ENCODE peak calls at places on chromosomes 12 and 14, in ten cellular contexts. E is lower leg skin; A is K562; L is pancreas; B is mammary epithelial cell; K is Peyer's patch; Y is gastrocnemius medialis; H is CD8-positive, alpha-beta T cell; J is IMR-90; D is choroid plexus epithelial cell. R is an unnamed sample.

GRCh38 chr14:100178691-100179090 is 19.2 kb upstream of the DEGS2 start:
- DNase-seq in E (no peak), A (no peak), L (no peak), B (no peak), K (no peak), Y (no peak), H (no peak), J (no peak), D (no peak), R (no peak)

GRCh38 chr14:100849432-100849831 is 23.5 kb downstream of the MEG3 start:
- DNase-seq in E (no peak), A (no peak), L (no peak), B (no peak), K (no peak), Y (no peak), H (no peak), J (peak), D (peak), R (no peak)

GRCh38 chr12:131112690-131113290 is 159.1 kb downstream of the ADGRD1 start:
- DNase-seq in E (no peak), A (no peak), L (no peak), B (no peak), K (no peak), Y (peak), H (no peak), J (no peak), D (no peak), R (no peak)

GRCh38 chr12:4416276-4416675 is 29.3 kb downstream of the FGF6 start:
- DNase-seq in E (no peak), A (no peak), L (no peak), B (no peak), K (no peak), Y (no peak), H (no peak), J (no peak), D (no peak), R (no peak)

GRCh38 chr12:96136129-96136528 is 58.0 kb upstream of the ELK3 start:
- DNase-seq in E (no peak), A (no peak), L (no peak), B (peak), K (no peak), Y (no peak), H (no peak), J (peak), D (peak), R (no peak)

GRCh38 chr14:22847661-22848341 is 11.4 kb downstream of the MMP14 start:
- DNase-seq in E (no peak), A (no peak), L (no peak), B (peak), K (no peak), Y (no peak), H (no peak), J (peak), D (peak), R (no peak)

GRCh38 chr14:48331421-48331820 is 656.0 kb upstream of the MDGA2 start:
- DNase-seq in E (no peak), A (no peak), L (no peak), B (no peak), K (no peak), Y (no peak), H (no peak), J (peak), D (no peak), R (no peak)

GRCh38 chr14:63854330-63854729 is 1.5 kb downstream of the SYNE2 start:
- DNase-seq in E (no peak), A (no peak), L (no peak), B (no peak), K (no peak), Y (no peak), H (no peak), J (no peak), D (no peak), R (no peak)

GRCh38 chr12:92574046-92574783 is 128.6 kb upstream of the PLEKHG7 start:
- DNase-seq in E (no peak), A (no peak), L (no peak), B (peak), K (no peak), Y (no peak), H (no peak), J (peak), D (peak), R (no peak)

GRCh38 chr14:87386453-87386980 is 606.5 kb downstream of the GALC start:
- DNase-seq in E (no peak), A (no peak), L (no peak), B (no peak), K (no peak), Y (no peak), H (no peak), J (no peak), D (no peak), R (no peak)

DNA sequence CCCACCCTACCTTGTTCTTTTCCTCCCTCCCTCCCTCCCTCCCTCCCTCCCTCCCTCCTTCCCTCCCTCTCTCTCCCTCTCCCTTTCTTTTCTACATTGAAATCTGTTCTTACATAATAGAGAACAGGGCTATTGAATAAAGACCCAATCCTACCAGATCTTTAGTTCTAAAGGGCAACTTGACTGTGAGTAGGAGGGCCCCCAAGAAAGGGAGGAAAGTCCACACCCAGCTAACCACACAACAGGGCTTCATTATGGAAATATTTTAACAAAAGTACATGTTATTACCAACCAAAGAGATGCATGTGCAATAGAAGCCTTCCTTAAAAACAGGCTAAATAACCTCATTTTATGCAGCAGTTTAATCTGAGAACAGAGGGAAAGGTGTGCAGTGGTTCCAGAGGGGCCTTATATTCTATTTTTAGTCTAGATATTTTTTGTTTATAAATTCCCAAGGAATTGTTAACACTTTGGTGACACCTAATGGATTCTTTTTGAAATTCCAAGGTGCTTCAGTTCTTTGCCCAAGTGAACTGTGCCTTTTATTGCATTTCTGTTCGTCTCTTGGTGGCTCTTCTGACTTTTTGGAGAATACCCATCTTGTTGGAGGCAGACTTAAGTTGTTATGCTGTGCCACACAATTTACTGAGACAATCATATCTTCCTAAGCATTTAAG is 63.0 kb downstream of the GNS start:
- DNase-seq in E (no peak), A (peak), L (no peak), B (no peak), K (no peak), Y (no peak), H (no peak), J (peak), D (peak), R (no peak)
- TF ChIP-seq CTCF in E (no peak), A (peak), L (no peak), B (peak), K (peak), Y (peak), H (no peak), J (peak), D (peak), R (no peak)

DNA sequence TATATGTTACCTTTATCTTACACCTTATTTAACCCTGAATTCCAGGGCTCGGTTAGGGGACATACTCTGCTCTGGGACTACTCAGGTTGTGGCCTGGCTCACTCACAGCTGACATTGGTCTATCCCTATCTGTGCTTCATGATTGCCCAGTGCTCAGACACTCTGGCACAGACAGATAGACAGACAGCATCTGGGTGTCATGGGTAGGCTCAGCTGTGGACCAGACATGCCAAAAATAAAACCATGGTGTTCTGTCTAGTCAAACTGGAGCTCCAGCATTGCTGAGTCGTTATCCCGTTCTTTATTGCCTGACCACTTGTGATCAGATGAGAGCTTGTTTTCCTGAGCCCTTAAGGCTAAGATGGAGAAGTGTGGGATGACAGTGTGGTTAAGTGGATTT is 29.0 kb downstream of the FBXW8 start:
- DNase-seq in E (no peak), A (no peak), L (no peak), B (no peak), K (no peak), Y (no peak), H (no peak), J (no peak), D (no peak), R (no peak)
- TF ChIP-seq CTCF in E (no peak), A (no peak), L (no peak), B (no peak), K (no peak), Y (no peak), H (no peak), J (no peak), D (no peak), R (no peak)

DNA sequence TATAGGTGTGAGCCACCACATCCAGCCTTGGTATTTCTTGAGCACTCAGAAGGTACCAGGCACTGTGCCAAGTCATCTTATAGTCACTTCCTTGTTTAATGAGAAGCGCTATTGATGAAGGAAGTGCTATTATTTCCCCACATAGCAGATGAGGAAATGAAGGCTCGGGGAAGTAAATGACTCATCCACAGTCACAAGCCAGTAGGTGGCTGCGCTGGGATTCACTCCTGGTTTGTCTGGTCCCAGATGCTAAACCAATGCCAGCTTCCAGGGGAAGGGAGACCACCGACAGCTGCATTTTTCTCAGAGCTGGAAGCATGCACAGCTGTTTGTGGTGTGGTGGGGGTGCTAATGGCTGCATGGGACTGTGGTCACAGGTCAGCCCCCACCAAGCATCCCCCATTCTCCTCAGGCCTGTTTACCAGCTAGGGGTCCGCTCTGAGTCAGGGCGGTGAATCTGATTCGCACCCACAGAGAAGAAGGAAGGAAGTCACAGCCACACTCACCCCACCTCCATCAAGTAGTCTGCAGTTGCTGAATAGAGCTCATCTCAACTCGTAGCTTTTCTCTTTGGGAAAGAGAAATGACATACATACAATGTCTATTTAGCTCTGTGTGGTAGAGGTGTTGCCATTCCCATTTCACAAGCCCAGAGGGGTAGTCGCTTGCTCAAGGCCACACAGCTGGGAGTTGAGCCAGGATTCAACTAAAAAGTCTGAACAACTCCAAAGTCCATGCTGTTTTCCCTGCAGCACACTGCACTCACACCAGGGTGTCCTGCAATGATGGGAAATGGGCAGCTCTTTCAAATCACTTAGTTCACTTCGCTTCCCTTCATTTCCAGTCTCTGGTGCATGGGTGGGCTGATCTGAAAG is 6.3 kb upstream of the LTBP2 start:
- DNase-seq in E (peak), A (no peak), L (no peak), B (peak), K (peak), Y (no peak), H (peak), J (peak), D (peak), R (peak)
- TF ChIP-seq CTCF in E (no peak), A (no peak), L (no peak), B (no peak), K (no peak), Y (no peak), H (no peak), J (no peak), D (peak), R (no peak)

DNA sequence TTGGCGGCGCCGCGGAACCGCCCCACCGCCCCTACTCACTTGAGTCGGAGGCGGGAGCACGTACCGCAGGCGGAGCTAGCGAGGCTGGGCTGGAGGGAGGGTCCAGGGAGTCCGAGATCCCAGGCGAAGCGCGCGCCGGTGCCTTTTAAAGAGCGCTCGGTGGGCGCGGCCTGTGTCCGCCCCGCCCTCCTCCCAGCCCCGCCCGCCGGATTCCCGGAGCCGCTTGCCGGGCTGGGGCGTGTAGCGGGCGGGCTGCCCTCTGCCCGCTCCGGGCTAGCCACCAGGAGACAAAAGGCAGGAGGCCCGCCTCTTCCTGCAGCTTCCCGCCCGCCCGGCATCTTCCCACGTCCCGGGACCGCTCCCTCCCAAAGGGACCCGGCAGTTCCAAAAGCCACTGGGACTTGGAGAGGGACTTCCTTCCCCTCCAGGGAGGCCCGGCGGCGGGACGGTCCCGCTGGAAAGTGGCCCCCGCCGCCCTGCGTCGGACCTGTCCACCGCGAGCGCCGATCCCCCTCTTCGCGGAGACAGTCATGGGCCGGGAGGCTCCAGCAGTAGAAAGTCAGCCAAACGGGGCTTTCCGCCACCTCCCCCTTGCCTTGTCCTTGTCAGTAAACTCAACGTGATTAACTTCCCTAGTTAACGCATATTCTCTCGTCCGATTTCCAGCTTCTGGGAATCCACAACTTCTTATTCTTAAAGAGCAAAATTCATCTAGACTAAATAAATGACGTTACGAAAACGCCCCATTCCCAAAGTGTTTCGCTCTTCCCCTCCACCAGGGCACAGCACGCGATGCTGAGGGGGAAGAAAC is at the start of gene CSRP2:
- DNase-seq in E (peak), A (peak), L (peak), B (peak), K (peak), Y (peak), H (peak), J (peak), D (peak), R (peak)
- TF ChIP-seq CTCF in E (no peak), A (no peak), L (no peak), B (peak), K (no peak), Y (no peak), H (no peak), J (peak), D (peak), R (no peak)